ENCODE peak calls at places on chromosomes 4 and X, in four cellular contexts. Y is body of pancreas; T is fibroblast of lung; C is CD8-positive, alpha-beta memory T cell. V is an unnamed sample.

GRCh38 chr4:17027495-17027894 is 129.1 kb upstream of the LDB2 start:
- DNase-seq in T (peak; percentile 95), C (no peak), Y (no peak), V (no peak)

GRCh38 chr4:155529197-155529596 is 137.5 kb upstream of the GUCY1A1 start:
- DNase-seq in Y (no peak), C (no peak), T (peak; percentile 63), V (no peak)

GRCh38 chr4:53706422-53707032 is 115.2 kb upstream of the LNX1 start:
- DNase-seq in T (peak; percentile 83), C (no peak), Y (peak; percentile 16), V (no peak)

GRCh38 chr4:5893013-5893580 is at the start of gene CRMP1:
- DNase-seq in T (no peak), C (no peak), Y (no peak), V (peak; percentile 56)

GRCh38 chr4:16663722-16664121 is 234.7 kb downstream of the LDB2 start:
- DNase-seq in C (no peak), T (no peak), Y (no peak), V (no peak)

GRCh38 chr4:115675721-115676120 is 562.3 kb upstream of the NDST4 start:
- DNase-seq in T (no peak), C (no peak), Y (no peak), V (no peak)

GRCh38 chrX:120797201-120797938 is 78.3 kb downstream of the CT47B1 start:
- DNase-seq in Y (no peak), T (no peak), C (no peak), V (no peak)

GRCh38 chr4:13920901-13921300 is 293.4 kb upstream of the BOD1L1 start:
- DNase-seq in T (peak; percentile 99), C (no peak), Y (no peak), V (no peak)

GRCh38 chrX:153469811-153470410 is 465 bp downstream of the HAUS7 start:
- DNase-seq in Y (no peak), T (no peak), C (no peak), V (no peak)

GRCh38 chrX:130848763-130849162 is 54.2 kb downstream of the ENOX2 start:
- DNase-seq in Y (no peak), T (no peak), C (no peak), V (no peak)

GRCh38 chrX:100263650-100264049 is 146.4 kb downstream of the PCDH19 start:
- DNase-seq in C (no peak), T (no peak), Y (no peak), V (no peak)

GRCh38 chr4:150582101-150582565 is at the start of gene MAB21L2:
- DNase-seq in T (peak; percentile 53), C (no peak), Y (no peak), V (no peak)

GRCh38 chrX:106932492-106932923 is 12.3 kb downstream of the CLDN2 start:
- DNase-seq in T (peak; percentile 39), C (no peak), Y (no peak), V (no peak)

GRCh38 chrX:72685810-72686465 is 28.2 kb downstream of the PHKA1 start:
- DNase-seq in Y (peak; percentile 30), T (peak; percentile 58), C (no peak), V (no peak)

GRCh38 chr4:3760346-3760745 is 5.8 kb upstream of the ADRA2C start:
- DNase-seq in C (no peak), T (no peak), Y (no peak), V (peak; percentile 19)

GRCh38 chr4:158758142-158758541 is 10.7 kb upstream of the FNIP2 start:
- DNase-seq in C (no peak), T (no peak), Y (no peak), V (no peak)

GRCh38 chr4:115090483-115091075 is 22.8 kb downstream of the NDST4 start:
- DNase-seq in T (peak; percentile 25), C (no peak), Y (no peak), V (no peak)

GRCh38 chrX:104105330-104105729 is 7.0 kb upstream of the ZCCHC18 start:
- DNase-seq in C (no peak), Y (no peak), T (no peak), V (no peak)

GRCh38 chrX:106170318-106170717 is 2.2 kb downstream of the PWWP3B start:
- DNase-seq in T (peak; percentile 4), Y (no peak), C (no peak), V (no peak)

GRCh38 chrX:10972731-10973130 is 138.4 kb upstream of the HCCS start:
- DNase-seq in T (peak; percentile 3), C (no peak), Y (no peak), V (no peak)

GRCh38 chr4:108636246-108636645 is 14.2 kb upstream of the OSTC start:
- DNase-seq in T (no peak), C (no peak), Y (no peak), V (no peak)

GRCh38 chrX:30951003-30951402 is 61.9 kb upstream of the TAB3 start:
- DNase-seq in C (no peak), Y (no peak), T (no peak), V (no peak)
- H3K9me3 ChIP-seq in C (no peaks in the 10 kb centered on the region), Y (no peaks in the 10 kb centered on the region), T (no peaks in the 10 kb centered on the region), V (no peaks in the 10 kb centered on the region)

DNA sequence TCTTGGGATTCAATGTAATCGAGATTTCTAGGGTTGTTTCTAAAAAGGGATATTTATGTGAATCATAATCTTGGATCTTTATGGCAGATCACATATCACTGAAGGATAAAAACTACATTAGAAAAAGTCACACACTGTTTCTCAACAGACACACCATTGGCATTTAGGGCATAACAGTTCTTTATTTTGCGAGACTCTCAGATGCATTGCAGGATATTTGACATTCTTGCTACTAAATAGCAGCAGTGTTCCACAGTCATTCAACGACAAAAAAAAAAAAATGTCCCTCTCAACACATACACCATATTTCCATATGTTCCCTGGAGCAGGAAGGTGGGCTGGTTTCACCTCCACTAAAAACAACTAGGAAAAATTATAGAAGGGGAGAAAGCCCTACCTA is 243.4 kb upstream of the PCDH18 start:
- DNase-seq in C (no peak), Y (no peak), T (no peak), V (no peak)
- H3K4me3 ChIP-seq in C (no peak overlapping the region), Y (no peak overlapping the region), T (no peak overlapping the region), V (no peak overlapping the region)

DNA sequence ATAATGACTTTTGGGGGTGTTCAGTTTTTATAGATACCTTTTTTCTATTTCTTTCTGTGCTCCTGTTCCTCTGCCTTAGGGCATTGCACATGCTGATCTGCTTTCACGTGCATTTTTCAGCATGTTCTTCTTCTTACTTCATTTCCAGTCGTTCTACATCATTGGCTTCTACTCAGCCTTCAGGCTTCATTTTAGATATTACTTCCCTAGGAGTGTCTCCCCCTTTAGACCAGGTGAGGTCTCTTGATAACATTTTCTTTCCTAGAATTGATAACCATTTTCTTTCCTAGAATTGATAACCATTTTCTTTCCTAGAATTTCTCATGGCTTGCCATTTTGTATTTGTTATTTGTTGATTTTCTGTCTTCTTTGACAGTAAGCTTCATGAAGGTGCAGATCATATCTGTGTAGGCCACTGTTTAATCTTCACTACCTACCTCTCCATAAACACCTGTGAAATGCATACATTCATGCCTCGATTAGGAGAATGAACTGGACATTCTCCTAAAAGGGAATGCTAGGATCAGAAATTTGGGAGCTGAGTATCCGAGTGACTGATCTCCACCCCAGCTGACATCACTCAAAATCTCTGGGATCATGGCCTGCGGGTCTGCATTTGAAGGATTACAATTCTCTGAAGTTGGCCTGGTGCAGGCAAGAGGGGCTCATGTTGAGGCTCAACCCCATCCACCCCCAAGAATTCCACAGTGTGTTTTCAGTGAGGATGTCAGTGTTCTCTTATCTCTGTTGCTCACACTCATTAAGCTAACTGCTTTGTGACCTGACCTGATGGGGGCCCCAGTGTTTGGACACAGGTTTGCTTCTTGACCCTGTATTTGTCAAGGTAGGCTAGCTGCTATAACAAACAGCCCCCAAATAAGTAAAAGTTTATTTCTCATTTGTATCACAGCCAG is 45.7 kb downstream of the GYG2 start:
- DNase-seq in C (no peak), Y (no peak), T (no peak), V (no peak)
- H3K27me3 ChIP-seq in C (no peaks in the 10 kb centered on the region), Y (no peaks in the 10 kb centered on the region), T (no peaks in the 10 kb centered on the region), V (no peaks in the 10 kb centered on the region)

GRCh38 chr4:174972911-174973310 is 54.8 kb downstream of the ADAM29 start:
- DNase-seq in T (no peak), Y (no peak), C (no peak), V (no peak)
- H3K9me3 ChIP-seq in T (no peaks in the 10 kb centered on the region), Y (no peaks in the 10 kb centered on the region), C (no peaks in the 10 kb centered on the region), V (no peaks in the 10 kb centered on the region)

GRCh38 chrX:43880439-43880838 is 1.8 kb downstream of the MAOB start:
- DNase-seq in C (no peak), T (no peak), Y (no peak), V (no peak)

GRCh38 chrX:43885617-43886016 is 3.4 kb upstream of the MAOB start:
- DNase-seq in T (no peak), Y (no peak), C (no peak), V (no peak)

GRCh38 chrX:43881410-43882293 is 598 bp downstream of the MAOB start:
- DNase-seq in C (no peak), T (no peak), Y (peak; percentile 47), V (peak; percentile 67)

GRCh38 chrX:43878902-43879526 is 3.2 kb downstream of the MAOB start:
- DNase-seq in C (no peak), T (peak; percentile 4), Y (no peak), V (no peak)

GRCh38 chrX:43882294-43882681 is at the start of gene MAOB:
- DNase-seq in C (peak; percentile 1), Y (peak; percentile 30), T (no peak), V (peak; percentile 83)
- H3K4me3 ChIP-seq in C (no peak within 1 kb of the TSS), Y (no peak within 1 kb of the TSS), T (no peak within 1 kb of the TSS), V (peak within 1 kb of the TSS; percentile 37)